ENCODE peak calls at places on chromosomes 4 and X, in ten cellular contexts. J is activated CD4-positive, alpha-beta T cell treated with anti-CD3 and anti-CD28 coated beads, Interleukin-2, amount 50 U/mL, for 48 hours; E is renal cortical epithelial cell; F is stimulated activated CD4-positive, alpha-beta T cell treated with anti-CD3 and anti-CD28 coated beads, Interleukin-1b, Interleukin-23, amount 100 ng/mL, for 4 hours; B is GM23248; M is HFFc6; D is NCI-H345; Z is Caki2; N is pancreas; H is A172. K is an unnamed sample.

GRCh38 chrX:48589482-48590162 is 7.7 kb upstream of the WDR13 start:
- DNase-seq in J (no peak), E (no peak), F (no peak), B (no peak), M (no peak), D (peak), Z (no peak), N (peak), H (no peak), K (no peak)

GRCh38 chr4:18318682-18319410 is 297.3 kb upstream of the LCORL start:
- DNase-seq in J (no peak), E (no peak), F (no peak), B (peak), M (no peak), D (no peak), Z (no peak), N (peak), H (peak), K (peak)

GRCh38 chr4:73520821-73521220 is 39.3 kb downstream of the AFM start:
- DNase-seq in J (no peak), E (peak), F (no peak), B (peak), M (no peak), D (peak), Z (no peak), N (no peak), H (peak), K (no peak)

GRCh38 chr4:107564326-107564725 is 155.7 kb downstream of the PAPSS1 start:
- DNase-seq in J (no peak), E (peak), F (no peak), B (peak), M (no peak), D (no peak), Z (no peak), N (no peak), H (peak), K (no peak)

GRCh38 chr4:82802906-82803305 is 4.3 kb upstream of the SCD5 start:
- DNase-seq in J (no peak), E (no peak), F (no peak), B (no peak), M (no peak), D (no peak), Z (no peak), N (no peak), H (no peak), K (no peak)

GRCh38 chr4:40247350-40247749 is 50.5 kb downstream of the RHOH start:
- DNase-seq in J (no peak), E (no peak), F (no peak), B (no peak), M (no peak), D (no peak), Z (no peak), N (no peak), H (no peak), K (no peak)

GRCh38 chr4:123825596-123826291 is 429.1 kb downstream of the SPRY1 start:
- DNase-seq in J (no peak), E (peak), F (no peak), B (peak), M (peak), D (no peak), Z (no peak), N (no peak), H (no peak), K (no peak)

GRCh38 chr4:121155893-121156292 is 8.2 kb downstream of the TNIP3 start:
- DNase-seq in J (no peak), E (peak), F (no peak), B (peak), M (peak), D (no peak), Z (peak), N (no peak), H (peak), K (peak)

GRCh38 chrX:134712272-134712671 is 54.0 kb upstream of the PLAC1 start:
- DNase-seq in J (no peak), E (no peak), F (no peak), B (no peak), M (no peak), D (no peak), Z (no peak), N (no peak), H (no peak), K (no peak)